ENCODE peak calls at places on chromosomes 12 and 14, in nine cellular contexts. I is mucosa of descending colon, Q is HFFc6, S is WTC11, L is osteocyte, M is GM12865, T is GM12864, H is fibroblast of pulmonary artery, O is IMR-90. B is an unnamed sample.

GRCh38 chr12:14868916-14869315 is 16.7 kb downstream of the MGP start:
- DNase-seq in O (peak), S (no peak), I (no peak), Q (peak), H (no peak), T (no peak), M (no peak), L (no peak), B (peak)

GRCh38 chr12:47033081-47033480 is 46.3 kb upstream of the PCED1B start:
- DNase-seq in O (no peak), H (peak), T (no peak), M (no peak), S (peak), L (no peak), Q (no peak), I (no peak), B (peak)

GRCh38 chr12:51872689-51872981 is 15.3 kb upstream of the ANKRD33 start:
- DNase-seq in M (no peak), I (no peak), S (no peak), O (no peak), H (no peak), T (no peak), Q (no peak), L (no peak), B (no peak)

GRCh38 chr12:19643635-19644034 is 204.3 kb downstream of the AEBP2 start:
- DNase-seq in O (peak), I (no peak), Q (peak), S (no peak), T (no peak), L (no peak), M (no peak), H (peak), B (peak)

GRCh38 chr12:14167005-14167628 is 185.7 kb upstream of the GRIN2B start:
- DNase-seq in O (peak), T (no peak), M (peak), L (no peak), I (no peak), Q (peak), S (peak), H (peak), B (peak)

GRCh38 chr14:21070610-21071224 is 613 bp downstream of the ARHGEF40 start:
- DNase-seq in L (no peak), Q (peak), T (no peak), I (peak), M (no peak), O (peak), S (peak), H (peak), B (peak)

GRCh38 chr14:54653764-54654469 is 87.0 kb downstream of the SAMD4A start:
- DNase-seq in L (no peak), M (no peak), S (no peak), I (no peak), H (peak), O (peak), Q (peak), T (no peak), B (peak)

GRCh38 chr14:75568791-75569190 is 9.6 kb upstream of the FLVCR2 start:
- DNase-seq in H (no peak), O (no peak), S (no peak), L (no peak), M (peak), T (no peak), I (no peak), Q (no peak), B (no peak)

GRCh38 chr12:3770891-3771290 is 18.0 kb upstream of the CRACR2A start:
- DNase-seq in Q (peak), L (no peak), O (peak), T (no peak), I (no peak), S (no peak), M (no peak), H (peak), B (peak)

GRCh38 chr12:47793015-47793681 is 20.1 kb downstream of the SLC48A1 start:
- DNase-seq in S (no peak), M (no peak), Q (no peak), I (peak), L (no peak), O (no peak), T (no peak), H (no peak), B (no peak)

GRCh38 chr12:51976376-51977160 is 25.1 kb downstream of the ACVR1B start:
- DNase-seq in T (no peak), O (peak), H (peak), I (no peak), Q (peak), L (no peak), S (no peak), M (no peak), B (peak)

GRCh38 chr12:33484161-33484560 is 44.5 kb upstream of the SYT10 start:
- DNase-seq in H (no peak), M (no peak), T (no peak), I (no peak), S (no peak), L (no peak), Q (no peak), O (no peak), B (no peak)

GRCh38 chr14:102920273-102920997 is 2.0 kb upstream of the AMN start:
- DNase-seq in Q (no peak), L (no peak), T (no peak), H (no peak), O (no peak), I (no peak), S (no peak), M (no peak), B (no peak)

GRCh38 chr14:52455291-52456088 is 96.8 kb downstream of the TXNDC16 start:
- DNase-seq in Q (peak), S (no peak), O (peak), M (no peak), I (no peak), H (peak), L (no peak), T (no peak), B (peak)

GRCh38 chr12:29591140-29592020 is 93.9 kb upstream of the OVCH1 start:
- DNase-seq in H (peak), T (no peak), I (no peak), S (peak), L (no peak), O (peak), Q (no peak), M (peak), B (peak)

GRCh38 chr12:107318804-107319535 is 225.6 kb upstream of the CRY1 start:
- DNase-seq in T (no peak), H (peak), Q (no peak), O (peak), S (peak), I (peak), M (no peak), L (no peak), B (peak)

GRCh38 chr14:88248606-88249005 is 74.5 kb downstream of the KCNK10 start:
- DNase-seq in T (no peak), Q (no peak), O (no peak), M (no peak), S (no peak), L (no peak), H (peak), I (no peak), B (peak)

GRCh38 chr12:120618954-120619615 is 21.3 kb upstream of the CABP1 start:
- DNase-seq in M (no peak), I (no peak), O (no peak), S (no peak), T (no peak), H (no peak), L (no peak), Q (no peak), B (no peak)

GRCh38 chr12:56941299-56942017 is 7.2 kb upstream of the SDR9C7 start:
- DNase-seq in H (peak), M (peak), Q (peak), T (peak), I (no peak), O (peak), S (no peak), L (peak), B (peak)

GRCh38 chr12:24852420-24852819 is 96.5 kb downstream of the BCAT1 start:
- DNase-seq in I (no peak), M (no peak), Q (no peak), S (no peak), O (no peak), H (peak), T (no peak), L (no peak), B (peak)
- TF ChIP-seq CTCF in I (no peak), M (peak), Q (peak), S (no peak), O (peak), H (peak), T (peak), L (peak), B (peak)

DNA sequence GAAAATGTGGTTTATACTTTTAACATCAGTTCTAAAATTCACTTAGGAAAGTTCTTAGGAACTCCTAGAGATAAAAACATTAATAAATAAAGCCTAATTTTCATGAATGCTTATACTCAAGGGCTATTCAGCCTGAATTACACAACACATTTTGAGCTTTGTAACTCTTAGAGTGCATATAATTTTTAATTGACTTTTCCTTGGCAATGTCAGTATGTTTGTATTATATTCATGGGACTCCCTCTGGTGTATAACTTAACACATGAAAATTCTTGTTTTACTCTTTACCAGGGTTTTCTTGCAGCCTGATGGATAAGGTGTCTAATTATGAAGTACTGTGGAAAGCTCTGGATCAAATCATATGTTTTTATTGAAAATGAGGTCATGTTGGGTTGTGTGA is 150.6 kb upstream of the HMGA2 start:
- DNase-seq in M (no peak), H (peak), S (no peak), O (peak), Q (peak), T (no peak), L (no peak), I (no peak), B (peak)
- TF ChIP-seq CTCF in M (no peak), H (peak), S (no peak), O (no peak), Q (peak), T (no peak), L (peak), I (peak), B (peak)

GRCh38 chr12:23055004-23055403 is 430.0 kb downstream of the ETNK1 start:
- DNase-seq in I (no peak), O (peak), H (peak), S (peak), M (peak), Q (no peak), T (no peak), L (no peak), B (peak)
- TF ChIP-seq CTCF in I (no peak), O (peak), H (peak), S (peak), M (peak), Q (peak), T (peak), L (peak), B (peak)

GRCh38 chr12:66903782-66904396 is 225.0 kb upstream of the GRIP1 start:
- DNase-seq in M (no peak), H (no peak), L (no peak), O (no peak), T (no peak), Q (no peak), I (no peak), S (no peak), B (peak)
- TF ChIP-seq CTCF in M (no peak), H (no peak), L (peak), O (no peak), T (no peak), Q (no peak), I (no peak), S (no peak), B (no peak)

GRCh38 chr12:116075251-116075650 is 202.2 kb downstream of the MED13L start:
- DNase-seq in T (no peak), Q (no peak), M (no peak), S (no peak), H (no peak), O (no peak), L (no peak), I (no peak), B (peak)

GRCh38 chr12:116074686-116075085 is 202.8 kb downstream of the MED13L start:
- DNase-seq in O (no peak), I (no peak), T (no peak), M (no peak), H (no peak), S (no peak), L (no peak), Q (no peak), B (no peak)

GRCh38 chr12:116076399-116076798 is 201.1 kb downstream of the MED13L start:
- DNase-seq in I (no peak), H (no peak), L (no peak), T (no peak), S (no peak), M (no peak), O (no peak), Q (no peak), B (peak)

GRCh38 chr12:116078396-116078795 is 199.1 kb downstream of the MED13L start:
- DNase-seq in I (no peak), L (no peak), O (no peak), Q (no peak), M (no peak), S (no peak), H (no peak), T (no peak), B (no peak)

GRCh38 chr12:116077431-116077830 is 200.1 kb downstream of the MED13L start:
- DNase-seq in O (no peak), M (no peak), Q (no peak), L (no peak), T (no peak), I (no peak), S (no peak), H (no peak), B (no peak)
- TF ChIP-seq CTCF in O (no peak), M (no peak), Q (no peak), L (no peak), T (no peak), I (no peak), S (no peak), H (no peak), B (no peak)

GRCh38 chr14:35827678-35828472 is 1.7 kb downstream of the BRMS1L start:
- DNase-seq in L (no peak), O (no peak), I (no peak), T (no peak), Q (no peak), H (no peak), S (no peak), M (no peak), B (no peak)

GRCh38 chr14:35829449-35829848 is 3.3 kb downstream of the BRMS1L start:
- DNase-seq in O (peak), L (no peak), T (no peak), S (no peak), Q (no peak), I (no peak), H (peak), M (no peak), B (peak)

GRCh38 chr14:35825968-35826217 is 245 bp upstream of the BRMS1L start:
- DNase-seq in S (no peak), M (no peak), L (no peak), O (no peak), T (no peak), Q (no peak), H (no peak), I (no peak), B (no peak)

GRCh38 chr14:35826952-35827416 is 846 bp downstream of the BRMS1L start:
- DNase-seq in O (no peak), T (no peak), Q (no peak), S (no peak), L (no peak), I (no peak), H (no peak), M (no peak), B (peak)

GRCh38 chr14:35826218-35826951 is at the start of gene BRMS1L:
- DNase-seq in H (peak), T (peak), S (peak), I (peak), L (peak), Q (peak), O (peak), M (peak), B (peak)
- TF ChIP-seq CTCF in H (no peak), T (no peak), S (no peak), I (no peak), L (no peak), Q (no peak), O (no peak), M (no peak), B (no peak)

GRCh38 chr12:49110191-49111155 is at the start of gene LMBR1L:
- DNase-seq in T (peak), H (peak), S (peak), I (peak), L (peak), M (peak), O (peak), Q (peak), B (peak)
- TF ChIP-seq CTCF in T (peak), H (peak), S (no peak), I (peak), L (peak), M (peak), O (peak), Q (peak), B (peak)

DNA sequence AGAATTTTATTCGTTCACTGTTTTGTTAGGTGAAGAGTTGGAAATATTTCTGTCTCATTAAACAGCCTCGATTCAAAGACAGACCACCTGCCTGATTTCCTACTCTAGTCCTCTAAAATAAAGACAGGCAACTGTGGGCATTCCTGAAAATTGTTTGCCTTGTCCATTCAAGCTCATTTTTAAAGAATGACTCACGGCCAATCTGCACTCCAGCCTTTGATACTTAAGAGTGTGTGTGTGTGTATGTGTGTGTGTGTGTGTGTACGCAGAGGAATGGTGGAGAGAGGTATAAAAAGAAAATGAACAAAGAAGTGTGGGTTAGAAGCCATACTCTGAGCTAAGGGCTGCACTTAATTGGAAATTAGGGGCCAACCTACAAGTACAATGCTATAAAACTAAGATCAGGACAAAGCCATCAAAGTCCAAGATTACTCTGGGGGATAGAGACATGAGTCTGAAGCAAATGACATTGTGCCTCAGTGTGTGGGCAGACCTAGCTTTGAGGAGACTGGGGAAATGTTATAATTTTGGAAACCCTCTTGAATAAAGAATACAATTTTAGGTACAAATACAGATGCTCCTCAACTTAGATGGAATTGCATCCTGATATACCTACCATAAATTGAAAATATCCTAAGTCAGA is 45.6 kb upstream of the SOCS2 start:
- DNase-seq in S (no peak), Q (peak), O (peak), I (no peak), M (no peak), T (no peak), H (peak), L (no peak), B (peak)
- TF ChIP-seq CTCF in S (no peak), Q (no peak), O (no peak), I (no peak), M (no peak), T (no peak), H (no peak), L (no peak), B (no peak)

GRCh38 chr12:110284597-110284996 is 3.5 kb downstream of the ATP2A2 start:
- DNase-seq in L (no peak), I (no peak), S (no peak), T (no peak), H (no peak), Q (no peak), O (no peak), M (no peak), B (no peak)
- TF ChIP-seq CTCF in L (no peak), I (no peak), S (no peak), T (no peak), H (no peak), Q (no peak), O (no peak), M (no peak), B (no peak)

DNA sequence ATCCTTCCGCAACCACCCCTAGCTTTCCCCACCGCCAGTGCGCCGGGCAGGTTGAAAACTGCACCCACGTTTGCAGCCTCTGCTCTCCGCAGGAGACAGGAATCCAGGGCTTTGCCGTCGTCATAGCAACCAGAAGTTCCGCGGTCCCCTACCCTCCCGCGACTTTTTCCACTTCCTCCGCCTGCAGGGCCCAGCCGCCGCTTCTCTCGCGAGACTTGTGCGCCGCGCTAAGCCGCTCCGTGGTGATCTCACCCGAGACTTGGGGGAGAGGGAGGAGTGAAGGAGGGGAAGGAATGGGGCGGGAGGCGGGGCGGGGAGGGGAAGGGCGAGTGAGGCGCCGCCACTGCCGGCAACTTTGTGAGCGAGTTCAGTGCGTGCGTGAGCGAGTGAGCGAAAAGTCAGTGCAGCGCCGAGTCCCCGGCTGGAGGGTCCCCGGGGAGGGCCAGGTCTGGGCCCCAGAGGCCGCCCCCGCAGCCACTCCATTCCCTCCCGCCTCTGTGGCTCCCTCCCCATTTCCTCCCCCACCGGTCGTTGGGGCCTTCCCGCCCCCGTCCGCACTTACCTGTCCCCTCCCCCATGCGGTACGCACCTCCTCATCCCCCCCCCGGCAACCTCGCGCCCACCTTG is 413.0 kb downstream of the PCNX1 start:
- DNase-seq in H (peak), L (peak), Q (peak), I (peak), S (peak), M (peak), T (peak), O (peak), B (peak)
- TF ChIP-seq CTCF in H (no peak), L (no peak), Q (no peak), I (no peak), S (no peak), M (no peak), T (no peak), O (no peak), B (no peak)